ENCODE peak calls at places on chromosomes 6 and 20, in four cellular contexts. N, O, I and G are unnamed samples.

GRCh38 chr6:21281366-21281765 is 312.2 kb upstream of the SOX4 start:
- DNase-seq in O (no peak), N (no peak), I (no peak), G (no peak)

GRCh38 chr20:41174782-41175181 is 37.4 kb downstream of the PLCG1 start:
- DNase-seq in N (no peak), O (no peak), I (no peak), G (no peak)

GRCh38 chr6:12324096-12324495 is 33.9 kb downstream of the EDN1 start:
- DNase-seq in O (no peak), N (no peak), I (no peak), G (no peak)

GRCh38 chr20:43341541-43341940 is 116.2 kb upstream of the SRSF6 start:
- DNase-seq in O (no peak), I (no peak), N (no peak), G (no peak)

GRCh38 chr6:36075656-36076055 is 48.0 kb downstream of the MAPK14 start:
- DNase-seq in I (no peak), O (no peak), N (no peak), G (no peak)

GRCh38 chr6:119612871-119613515 is 263.4 kb upstream of the MAN1A1 start:
- DNase-seq in O (no peak), I (no peak), N (no peak), G (no peak)

GRCh38 chr6:52994789-52995078 is 350 bp downstream of the GSTA4 start:
- DNase-seq in I (peak), N (peak), O (no peak), G (no peak)

GRCh38 chr6:114108119-114109002 is 137.4 kb upstream of the HDAC2 start:
- DNase-seq in N (peak), O (no peak), I (peak), G (peak)

GRCh38 chr6:41531591-41532582 is 14.3 kb upstream of the FOXP4 start:
- DNase-seq in N (no peak), O (no peak), I (peak), G (no peak)

GRCh38 chr6:166331503-166332133 is 10.7 kb downstream of the SFT2D1 start:
- DNase-seq in I (no peak), N (no peak), O (no peak), G (no peak)

GRCh38 chr20:63177134-63177784 is 38.7 kb downstream of the YTHDF1 start:
- DNase-seq in N (no peak), I (peak), O (no peak), G (no peak)

GRCh38 chr20:48702388-48703041 is 125.3 kb downstream of the PREX1 start:
- DNase-seq in N (no peak), O (no peak), I (no peak), G (no peak)

GRCh38 chr20:6100261-6100660 is 22.6 kb downstream of the FERMT1 start:
- DNase-seq in I (no peak), N (no peak), O (no peak), G (no peak)

GRCh38 chr6:107607109-107607508 is 117.2 kb downstream of the SOBP start:
- DNase-seq in I (no peak), N (no peak), O (no peak), G (no peak)

GRCh38 chr6:130946076-130946475 is 117.0 kb downstream of the EPB41L2 start:
- DNase-seq in O (no peak), N (no peak), I (no peak), G (no peak)

GRCh38 chr20:62362590-62362940 is 4.5 kb downstream of the LAMA5 start:
- DNase-seq in O (no peak), N (no peak), I (no peak), G (no peak)

GRCh38 chr6:4316867-4317400 is 181.6 kb upstream of the ECI2 start:
- DNase-seq in I (no peak), O (no peak), N (no peak), G (no peak)

GRCh38 chr6:143821359-143821758 is 21.8 kb upstream of the LTV1 start:
- DNase-seq in N (no peak), I (no peak), O (no peak), G (no peak)

GRCh38 chr20:56924976-56925695 is 296.0 kb downstream of the TFAP2C start:
- DNase-seq in N (no peak), O (no peak), I (peak), G (no peak)

GRCh38 chr6:150025201-150025917 is at the start of gene RAET1L:
- DNase-seq in O (no peak), I (peak), N (no peak), G (no peak)

GRCh38 chr20:44646641-44647274 is 4.7 kb downstream of the ADA start:
- DNase-seq in O (no peak), I (peak), N (no peak), G (no peak)

GRCh38 chr6:75624988-75625387 is 23.3 kb downstream of the SENP6 start:
- DNase-seq in N (no peak), O (no peak), I (no peak), G (no peak)

GRCh38 chr20:20213722-20214121 is 154.2 kb upstream of the INSM1 start:
- DNase-seq in O (no peak), I (no peak), N (no peak), G (no peak)

GRCh38 chr6:6892706-6893601 is 214.8 kb upstream of the RREB1 start:
- DNase-seq in I (no peak), O (no peak), N (no peak), G (no peak)

GRCh38 chr6:18148304-18149025 is 6.4 kb downstream of the TPMT start:
- DNase-seq in N (no peak), I (no peak), O (no peak), G (no peak)

GRCh38 chr6:402901-403658 is 11.5 kb downstream of the IRF4 start:
- DNase-seq in O (no peak), N (no peak), I (peak), G (no peak)

GRCh38 chr6:151121900-151122299 is 117.9 kb upstream of the AKAP12 start:
- DNase-seq in N (no peak), I (no peak), O (no peak), G (no peak)

GRCh38 chr6:31718294-31718693 is 3.1 kb downstream of the LY6G6D start:
- DNase-seq in O (no peak), I (no peak), N (no peak), G (no peak)

GRCh38 chr6:142357879-142358278 is 56.1 kb downstream of the ADGRG6 start:
- DNase-seq in N (no peak), I (no peak), O (no peak), G (no peak)